ENCODE peak calls at places on chromosome 21, in five cellular contexts. A, C, G, V and F are unnamed samples.

GRCh38 chr21:26405071-26405470 is 168.0 kb downstream of the CYYR1 start:
- DNase-seq in V (peak; percentile 18), G (no peak), C (no peak), A (no peak), F (no peak)

GRCh38 chr21:33993286-33994231 is 78.0 kb upstream of the ATP5PO start:
- DNase-seq in G (no peak), C (peak; percentile 40), A (peak; percentile 63), V (no peak), F (no peak)

GRCh38 chr21:45469273-45470086 is 64.5 kb downstream of the COL18A1 start:
- DNase-seq in G (peak; percentile 61), C (no peak), A (no peak), V (no peak), F (no peak)

GRCh38 chr21:45801129-45801735 is 157.7 kb downstream of the PCBP3 start:
- DNase-seq in G (no peak), V (no peak), A (no peak), C (no peak), F (no peak)

GRCh38 chr21:38048241-38048640 is 132.0 kb upstream of the KCNJ6 start:
- DNase-seq in A (no peak), C (no peak), G (no peak), V (no peak), F (no peak)

GRCh38 chr21:32414579-32415358 is 2.3 kb downstream of the EVA1C start:
- DNase-seq in G (no peak), C (no peak), A (no peak), V (peak; percentile 63), F (peak; percentile 24)

GRCh38 chr21:39060485-39061099 is 122.7 kb downstream of the PSMG1 start:
- DNase-seq in A (no peak), C (no peak), V (no peak), G (no peak), F (no peak)

GRCh38 chr21:14598065-14598464 is 52.0 kb upstream of the SAMSN1 start:
- DNase-seq in C (no peak), V (no peak), A (no peak), G (no peak), F (no peak)

GRCh38 chr21:38800046-38800758 is 5.5 kb upstream of the ETS2 start:
- DNase-seq in C (no peak), G (no peak), A (no peak), V (no peak), F (no peak)

GRCh38 chr21:30620080-30620479 is 347 bp upstream of the KRTAP20-4 start:
- DNase-seq in C (no peak), V (no peak), A (no peak), G (no peak), F (no peak)

GRCh38 chr21:42400525-42400924 is 3.2 kb upstream of the UBASH3A start:
- DNase-seq in V (peak; percentile 11), G (no peak), C (no peak), A (no peak), F (no peak)
- TF ChIP-seq CTCF in V (no peak), G (no peak), C (no peak), A (no peak), F (no peak)

GRCh38 chr21:16264314-16264713 is 534.5 kb downstream of the USP25 start:
- DNase-seq in A (no peak), G (no peak), V (no peak), C (no peak), F (no peak)
- H3K27ac ChIP-seq in A (no peak overlapping the region), G (no peak overlapping the region), V (no peak overlapping the region), C (no peak overlapping the region), F (no peak overlapping the region)

DNA sequence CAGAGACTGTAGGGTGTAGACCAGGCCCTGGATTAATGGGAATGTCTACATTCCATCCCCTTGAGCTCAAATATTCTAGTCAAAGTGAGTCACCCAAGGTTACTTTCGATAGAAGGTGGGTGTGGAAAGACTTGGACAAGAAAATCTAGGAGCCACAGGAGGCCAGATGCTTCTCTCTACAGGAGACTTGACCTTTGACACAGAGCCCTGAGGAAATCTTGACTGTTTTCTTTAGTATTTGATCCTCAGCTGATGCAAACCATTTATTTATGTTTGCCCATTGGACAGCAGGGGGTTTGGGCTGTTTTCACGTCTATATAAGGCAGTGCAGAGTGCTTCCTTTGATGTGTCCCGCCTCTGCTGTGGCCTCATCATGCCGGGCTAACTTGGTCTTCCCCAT is 15.7 kb upstream of the MAP3K7CL start:
- DNase-seq in G (no peak), V (peak; percentile 92), A (no peak), C (no peak), F (peak; percentile 77)
- TF ChIP-seq CTCF in G (no peak), V (no peak), A (no peak), C (no peak), F (no peak)

GRCh38 chr21:41766883-41767605 is at the start of gene RIPK4:
- DNase-seq in G (no peak), C (peak; percentile 76), V (peak; percentile 23), A (peak; percentile 91), F (peak; percentile 90)

GRCh38 chr21:41765393-41765950 is 1.4 kb downstream of the RIPK4 start:
- DNase-seq in A (no peak), G (peak; percentile 20), C (no peak), V (no peak), F (no peak)

GRCh38 chr21:41764558-41765392 is 2.1 kb downstream of the RIPK4 start:
- DNase-seq in G (peak; percentile 41), V (no peak), C (no peak), A (no peak), F (no peak)

GRCh38 chr21:41767606-41768370 is 936 bp upstream of the RIPK4 start:
- DNase-seq in V (peak; percentile 17), C (no peak), A (no peak), G (no peak), F (no peak)

DNA sequence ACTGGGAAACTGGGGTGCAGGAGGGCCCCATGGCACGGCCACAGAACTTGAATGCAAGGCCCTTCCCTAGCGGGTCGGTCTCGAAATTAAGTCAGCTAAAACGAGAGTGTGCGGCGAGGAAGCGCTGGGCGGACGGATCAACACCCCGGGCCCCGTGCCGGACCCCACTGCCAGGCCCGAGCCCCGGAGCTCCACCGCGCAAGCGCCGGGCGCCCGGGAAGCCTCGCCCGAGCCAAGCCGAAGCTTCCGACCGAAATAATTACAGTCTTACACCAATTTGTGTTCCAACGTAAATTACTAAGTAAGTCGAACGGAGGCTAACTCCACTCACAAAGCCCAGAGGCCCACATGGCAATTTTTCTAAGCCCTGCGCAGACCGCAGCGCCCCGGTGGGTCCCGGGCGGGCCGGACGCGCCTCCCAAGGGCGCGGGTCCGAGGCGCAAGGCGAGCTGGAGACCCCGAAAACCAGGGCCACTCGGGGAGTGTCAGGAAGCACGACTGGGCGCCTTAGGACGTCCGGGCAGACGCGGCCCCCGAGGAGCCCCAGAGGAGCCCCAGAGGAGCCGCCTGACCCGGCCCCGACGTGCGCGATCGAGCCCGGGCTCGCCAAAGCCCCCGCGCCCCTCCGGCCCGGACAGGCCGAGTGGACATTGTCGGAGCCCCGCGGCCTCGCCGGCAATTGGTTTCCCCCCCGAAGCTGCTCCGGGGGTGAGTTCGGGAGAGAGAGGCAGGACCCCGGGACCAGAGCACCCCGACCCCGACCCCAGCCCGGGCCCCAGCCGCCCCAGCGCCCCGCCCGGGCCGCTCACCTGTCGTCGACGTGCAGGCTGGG is 585 bp downstream of the RIPK4 start:
- DNase-seq in V (no peak), C (no peak), A (no peak), G (peak; percentile 50), F (no peak)
- H3K27ac ChIP-seq in V (no peak overlapping the region), C (no peak overlapping the region), A (peak overlapping the region; percentile 69), G (no peak overlapping the region), F (peak overlapping the region; percentile 95)

GRCh38 chr21:44399151-44399954 is 45.9 kb downstream of the TRPM2 start:
- DNase-seq in G (peak; percentile 59), V (no peak), A (no peak), C (no peak), F (no peak)
- TF ChIP-seq CTCF in G (no peak), V (no peak), A (no peak), C (no peak), F (no peak)

GRCh38 chr21:44019568-44019958 is 7.5 kb downstream of the TRAPPC10 start:
- DNase-seq in A (no peak), G (no peak), C (no peak), V (no peak), F (no peak)
- H3K27ac ChIP-seq in A (no peak overlapping the region), G (no peak overlapping the region), C (no peak overlapping the region), V (no peak overlapping the region), F (no peak overlapping the region)

GRCh38 chr21:22791986-22792560 is 1793.9 kb downstream of the NCAM2 start:
- DNase-seq in A (peak; percentile 18), C (peak; percentile 64), V (peak; percentile 38), G (no peak), F (peak; percentile 22)
- TF ChIP-seq CTCF in A (peak; percentile 84), C (peak; percentile 92), V (peak; percentile 65), G (peak; percentile 42), F (peak; percentile 75)

DNA sequence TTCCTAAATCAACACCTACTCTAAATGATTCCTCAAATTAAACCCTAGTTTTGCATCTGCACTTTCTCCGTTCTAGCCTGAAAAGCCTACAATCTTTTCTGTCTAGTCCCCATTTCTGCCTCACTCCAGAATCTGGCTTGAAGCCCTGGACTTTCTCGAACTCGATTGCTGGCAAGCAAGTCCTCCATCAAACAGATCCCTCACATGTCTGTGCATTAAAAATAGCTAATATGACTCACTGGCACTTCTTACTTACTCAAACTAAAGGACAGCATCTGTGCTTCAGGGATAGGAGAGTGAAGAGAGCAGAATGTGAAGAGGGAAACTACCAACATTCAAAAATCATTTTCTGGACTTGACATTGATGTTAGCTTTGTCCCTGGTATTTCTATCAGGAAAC is 51.8 kb upstream of the CXADR start:
- DNase-seq in C (no peak), V (peak; percentile 92), A (peak; percentile 30), G (no peak), F (peak; percentile 44)
- H3K27ac ChIP-seq in C (no peak overlapping the region), V (no peak overlapping the region), A (no peak overlapping the region), G (no peak overlapping the region), F (no peak overlapping the region)

GRCh38 chr21:19507682-19508260 is 1104.2 kb upstream of the TMPRSS15 start:
- DNase-seq in G (no peak), V (no peak), C (peak; percentile 3), A (no peak), F (no peak)
- TF ChIP-seq CTCF in G (no peak), V (no peak), C (peak; percentile 66), A (peak; percentile 23), F (peak; percentile 20)